ENCODE peak calls at places on chromosome 17, in six cellular contexts. One of them, this sample, is unnamed.

GRCh38 chr17:50354776-50355175 is 8.8 kb downstream of the XYLT2 start:
- DNase-seq in ascending aorta: no peak
- DNase-seq in activated CD4-positive, alpha-beta T cell treated with anti-CD3 and anti-CD28 coated beads for 24 hours: no peak
- DNase-seq in NCI-H345: no peak
- DNase-seq in HCT116: no peak
- DNase-seq in neural progenitor cell: no peak
- DNase-seq in this sample: no peak

GRCh38 chr17:66446419-66446818 is 144.0 kb downstream of the PRKCA start:
- DNase-seq in activated CD4-positive, alpha-beta T cell treated with anti-CD3 and anti-CD28 coated beads for 24 hours: no peak
- DNase-seq in ascending aorta: no peak
- DNase-seq in HCT116: no peak
- DNase-seq in neural progenitor cell: no peak
- DNase-seq in NCI-H345: no peak
- DNase-seq in this sample: no peak

GRCh38 chr17:57501016-57501415 is 244.1 kb downstream of the CCDC182 start:
- DNase-seq in ascending aorta: no peak
- DNase-seq in HCT116: no peak
- DNase-seq in neural progenitor cell: no peak
- DNase-seq in NCI-H345: no peak
- DNase-seq in activated CD4-positive, alpha-beta T cell treated with anti-CD3 and anti-CD28 coated beads for 24 hours: no peak
- DNase-seq in this sample: no peak

GRCh38 chr17:39177256-39177655 is 11.3 kb upstream of the ARL5C start:
- DNase-seq in activated CD4-positive, alpha-beta T cell treated with anti-CD3 and anti-CD28 coated beads for 24 hours: no peak
- DNase-seq in NCI-H345: no peak
- DNase-seq in neural progenitor cell: peak
- DNase-seq in HCT116: peak
- DNase-seq in ascending aorta: no peak
- DNase-seq in this sample: no peak

GRCh38 chr17:77899494-77899893 is 59.0 kb upstream of the TNRC6C start:
- DNase-seq in activated CD4-positive, alpha-beta T cell treated with anti-CD3 and anti-CD28 coated beads for 24 hours: no peak
- DNase-seq in neural progenitor cell: peak
- DNase-seq in HCT116: no peak
- DNase-seq in NCI-H345: no peak
- DNase-seq in ascending aorta: no peak
- DNase-seq in this sample: no peak

GRCh38 chr17:72004011-72004427 is 116.8 kb upstream of the SOX9 start:
- DNase-seq in activated CD4-positive, alpha-beta T cell treated with anti-CD3 and anti-CD28 coated beads for 24 hours: no peak
- DNase-seq in NCI-H345: no peak
- DNase-seq in ascending aorta: no peak
- DNase-seq in neural progenitor cell: no peak
- DNase-seq in HCT116: no peak
- DNase-seq in this sample: no peak

GRCh38 chr17:9074106-9074505 is 52.8 kb downstream of the NTN1 start:
- DNase-seq in activated CD4-positive, alpha-beta T cell treated with anti-CD3 and anti-CD28 coated beads for 24 hours: no peak
- DNase-seq in NCI-H345: no peak
- DNase-seq in neural progenitor cell: no peak
- DNase-seq in HCT116: peak
- DNase-seq in ascending aorta: no peak
- DNase-seq in this sample: no peak

GRCh38 chr17:47967607-47968252 is 3.2 kb upstream of the CDK5RAP3 start:
- DNase-seq in ascending aorta: no peak
- DNase-seq in activated CD4-positive, alpha-beta T cell treated with anti-CD3 and anti-CD28 coated beads for 24 hours: no peak
- DNase-seq in HCT116: peak
- DNase-seq in neural progenitor cell: no peak
- DNase-seq in NCI-H345: no peak
- DNase-seq in this sample: no peak

GRCh38 chr17:4583796-4584124 is 569 bp upstream of the SMTNL2 start:
- DNase-seq in HCT116: peak
- DNase-seq in NCI-H345: no peak
- DNase-seq in neural progenitor cell: peak
- DNase-seq in ascending aorta: no peak
- DNase-seq in activated CD4-positive, alpha-beta T cell treated with anti-CD3 and anti-CD28 coated beads for 24 hours: no peak
- DNase-seq in this sample: peak

GRCh38 chr17:37737081-37737480 is 7.8 kb downstream of the HNF1B start:
- DNase-seq in ascending aorta: no peak
- DNase-seq in activated CD4-positive, alpha-beta T cell treated with anti-CD3 and anti-CD28 coated beads for 24 hours: no peak
- DNase-seq in NCI-H345: no peak
- DNase-seq in neural progenitor cell: no peak
- DNase-seq in HCT116: no peak
- DNase-seq in this sample: no peak

GRCh38 chr17:65054602-65055001 is 1.9 kb downstream of the GNA13 start:
- DNase-seq in neural progenitor cell: no peak
- DNase-seq in NCI-H345: no peak
- DNase-seq in ascending aorta: no peak
- DNase-seq in activated CD4-positive, alpha-beta T cell treated with anti-CD3 and anti-CD28 coated beads for 24 hours: no peak
- DNase-seq in HCT116: no peak
- DNase-seq in this sample: no peak

GRCh38 chr17:65013613-65014391 is 42.7 kb downstream of the GNA13 start:
- DNase-seq in ascending aorta: no peak
- DNase-seq in neural progenitor cell: no peak
- DNase-seq in activated CD4-positive, alpha-beta T cell treated with anti-CD3 and anti-CD28 coated beads for 24 hours: no peak
- DNase-seq in NCI-H345: no peak
- DNase-seq in HCT116: peak
- DNase-seq in this sample: peak

GRCh38 chr17:58279016-58279671 is 1.6 kb downstream of the MPO start:
- DNase-seq in activated CD4-positive, alpha-beta T cell treated with anti-CD3 and anti-CD28 coated beads for 24 hours: no peak
- DNase-seq in ascending aorta: no peak
- DNase-seq in NCI-H345: no peak
- DNase-seq in HCT116: no peak
- DNase-seq in neural progenitor cell: no peak
- DNase-seq in this sample: no peak

GRCh38 chr17:8022358-8023038 is 16.4 kb upstream of the ALOX15B start:
- DNase-seq in activated CD4-positive, alpha-beta T cell treated with anti-CD3 and anti-CD28 coated beads for 24 hours: no peak
- DNase-seq in HCT116: no peak
- DNase-seq in ascending aorta: no peak
- DNase-seq in NCI-H345: no peak
- DNase-seq in neural progenitor cell: no peak
- DNase-seq in this sample: no peak

GRCh38 chr17:19337712-19338023 is 24.9 kb downstream of the B9D1 start:
- DNase-seq in neural progenitor cell: no peak
- DNase-seq in ascending aorta: no peak
- DNase-seq in HCT116: no peak
- DNase-seq in NCI-H345: no peak
- DNase-seq in activated CD4-positive, alpha-beta T cell treated with anti-CD3 and anti-CD28 coated beads for 24 hours: no peak
- DNase-seq in this sample: no peak